ENCODE peak calls at places on chromosomes 1 and 21, in five cellular contexts. R is upper lobe of left lung, L is GM12878, C is K562, U is HepG2. A is an unnamed sample.

GRCh38 chr1:167136191-167136614 is 42.3 kb downstream of the STYXL2 start:
- ATAC-seq in R (no peak), L (no peak), C (no peak), U (no peak), A (no peak)

GRCh38 chr1:172134087-172134731 is 286.3 kb upstream of the C1orf105 start:
- ATAC-seq in R (no peak), L (peak; percentile 95), C (no peak), U (no peak), A (no peak)

GRCh38 chr1:218527737-218528136 is 182.6 kb downstream of the TGFB2 start:
- ATAC-seq in R (no peak), L (no peak), C (no peak), U (no peak), A (no peak)

GRCh38 chr1:22575532-22576147 is 12.4 kb downstream of the EPHA8 start:
- ATAC-seq in R (no peak), L (no peak), C (no peak), U (no peak), A (no peak)

GRCh38 chr1:37448185-37448584 is 26.2 kb upstream of the ZC3H12A start:
- ATAC-seq in R (no peak), L (no peak), C (peak; percentile 49), U (peak; percentile 69), A (no peak)

GRCh38 chr1:157844084-157844830 is 2.6 kb upstream of the CD5L start:
- ATAC-seq in R (no peak), L (no peak), C (no peak), U (no peak), A (no peak)

GRCh38 chr1:98674075-98674781 is 12.7 kb downstream of the SNX7 start:
- ATAC-seq in R (no peak), L (peak; percentile 26), C (no peak), U (no peak), A (no peak)

GRCh38 chr21:30190554-30190953 is 23.9 kb upstream of the CLDN17 start:
- ATAC-seq in R (no peak), L (no peak), C (no peak), U (no peak), A (no peak)

GRCh38 chr1:238895911-238896310 is 490.5 kb upstream of the CHRM3 start:
- ATAC-seq in R (no peak), L (no peak), C (no peak), U (no peak), A (no peak)

GRCh38 chr1:24139846-24140425 is 3.0 kb downstream of the IL22RA1 start:
- ATAC-seq in R (no peak), L (no peak), C (no peak), U (no peak), A (no peak)

GRCh38 chr1:183942933-183943693 is 94.4 kb downstream of the COLGALT2 start:
- ATAC-seq in R (no peak), L (peak; percentile 98), C (peak; percentile 84), U (no peak), A (peak; percentile 51)

GRCh38 chr1:43592051-43592665 is 57.8 kb upstream of the KDM4A start:
- ATAC-seq in R (no peak), L (no peak), C (no peak), U (no peak), A (no peak)

GRCh38 chr21:41641510-41641815 is 125.4 kb downstream of the RIPK4 start:
- ATAC-seq in R (no peak), L (peak; percentile 60), C (no peak), U (no peak), A (no peak)

GRCh38 chr1:150385537-150386445 is 21.8 kb downstream of the RPRD2 start:
- ATAC-seq in R (no peak), L (peak; percentile 79), C (no peak), U (no peak), A (no peak)

GRCh38 chr1:152344463-152344862 is 15.3 kb downstream of the FLG2 start:
- ATAC-seq in R (no peak), L (no peak), C (no peak), U (no peak), A (no peak)

GRCh38 chr1:115793162-115793561 is 24.6 kb upstream of the CASQ2 start:
- ATAC-seq in R (no peak), L (no peak), C (peak; percentile 46), U (peak; percentile 44), A (no peak)

GRCh38 chr1:98044071-98044697 is 123.3 kb upstream of the DPYD start:
- ATAC-seq in R (no peak), L (no peak), C (no peak), U (no peak), A (no peak)

GRCh38 chr1:15730423-15730822 is 5.6 kb upstream of the SLC25A34 start:
- ATAC-seq in R (no peak), L (no peak), C (no peak), U (no peak), A (no peak)

GRCh38 chr1:244010191-244010590 is 40.9 kb upstream of the ZBTB18 start:
- ATAC-seq in R (no peak), L (peak; percentile 36), C (peak; percentile 72), U (peak; percentile 27), A (no peak)

GRCh38 chr1:7456683-7457082 is 314.4 kb upstream of the VAMP3 start:
- ATAC-seq in R (no peak), L (no peak), C (peak; percentile 34), U (no peak), A (no peak)

GRCh38 chr1:150144606-150145005 is 5.1 kb upstream of the PLEKHO1 start:
- ATAC-seq in R (no peak), L (no peak), C (peak; percentile 67), U (no peak), A (no peak)

GRCh38 chr1:12166834-12167492 is at the start of gene TNFRSF1B:
- ATAC-seq in R (peak; percentile 44), L (peak; percentile 72), C (peak; percentile 82), U (peak; percentile 20), A (peak; percentile 77)

GRCh38 chr1:171781167-171781875 is at the start of gene METTL13:
- ATAC-seq in R (peak; percentile 100), L (peak; percentile 99), C (peak; percentile 98), U (peak; percentile 99), A (peak; percentile 100)

GRCh38 chr1:71228236-71228635 is 147.4 kb upstream of the ZRANB2 start:
- ATAC-seq in R (no peak), L (no peak), C (no peak), U (no peak), A (no peak)

GRCh38 chr1:32101233-32101681 is 6.6 kb upstream of the KPNA6 start:
- ATAC-seq in R (no peak), L (no peak), C (peak; percentile 39), U (no peak), A (no peak)

GRCh38 chr1:217617120-217617519 is 13.8 kb downstream of the GPATCH2 start:
- ATAC-seq in R (no peak), L (no peak), C (no peak), U (peak; percentile 31), A (no peak)

GRCh38 chr1:183842817-183843187 is 37.9 kb downstream of the RGL1 start:
- ATAC-seq in R (no peak), L (peak; percentile 58), C (no peak), U (peak; percentile 19), A (no peak)

GRCh38 chr21:39021475-39021832 is 161.8 kb downstream of the PSMG1 start:
- ATAC-seq in R (no peak), L (no peak), C (no peak), U (peak; percentile 37), A (no peak)

GRCh38 chr1:5713101-5713820 is 279.0 kb downstream of the NPHP4 start:
- ATAC-seq in R (no peak), L (no peak), C (no peak), U (no peak), A (no peak)

GRCh38 chr21:42171091-42172053 is 47.6 kb upstream of the ABCG1 start:
- ATAC-seq in R (no peak), L (peak; percentile 31), C (no peak), U (no peak), A (peak; percentile 73)

GRCh38 chr1:199422206-199422605 is 605.3 kb upstream of the NR5A2 start:
- ATAC-seq in R (no peak), L (peak; percentile 26), C (no peak), U (no peak), A (no peak)

DNA sequence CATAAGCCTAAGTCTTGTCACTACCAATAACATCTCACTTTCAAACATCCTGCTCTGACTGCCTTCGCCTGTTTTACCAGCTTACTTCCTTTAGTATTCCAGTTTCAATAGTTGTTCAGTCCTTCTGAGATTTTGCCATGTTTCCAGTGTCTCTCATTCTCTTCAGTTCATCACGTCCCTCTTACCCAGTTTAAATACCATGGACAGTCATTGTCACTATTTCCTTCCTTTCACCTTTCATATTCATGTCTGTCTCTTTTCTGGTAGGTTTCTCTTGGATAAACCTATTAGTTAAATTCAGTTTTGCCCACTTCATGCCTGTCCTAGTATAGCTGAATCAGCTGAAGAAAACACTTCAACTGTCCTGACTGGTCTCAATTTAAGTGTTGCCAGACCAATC is 5.9 kb downstream of the ATF6 start:
- ATAC-seq in R (no peak), L (peak; percentile 23), C (no peak), U (no peak), A (no peak)
- H3K4me1 ChIP-seq in R (peaks cover 60% of the 10 kb centered on the region), L (peaks cover 17% of the 10 kb centered on the region), C (peaks cover 26% of the 10 kb centered on the region), U (peaks cover 17% of the 10 kb centered on the region), A (no peaks in the 10 kb centered on the region)

GRCh38 chr1:203324103-203325003 is 19.0 kb downstream of the BTG2 start:
- ATAC-seq in R (peak; percentile 34), L (peak; percentile 6), C (no peak), U (no peak), A (no peak)

GRCh38 chr1:203323587-203323986 is 18.3 kb downstream of the BTG2 start:
- ATAC-seq in R (no peak), L (no peak), C (no peak), U (no peak), A (no peak)

GRCh38 chr1:203322480-203323179 is 17.3 kb downstream of the BTG2 start:
- ATAC-seq in R (no peak), L (no peak), C (no peak), U (no peak), A (peak; percentile 63)

GRCh38 chr1:203320546-203321272 is 15.4 kb downstream of the BTG2 start:
- ATAC-seq in R (peak; percentile 51), L (peak; percentile 68), C (peak; percentile 73), U (no peak), A (peak; percentile 35)

GRCh38 chr1:203321273-203322052 is 16.1 kb downstream of the BTG2 start:
- ATAC-seq in R (no peak), L (no peak), C (no peak), U (no peak), A (no peak)
- H3K27me3 ChIP-seq in R (no peaks in the 10 kb centered on the region), L (no peaks in the 10 kb centered on the region), C (no peaks in the 10 kb centered on the region), U (peaks cover 24% of the 10 kb centered on the region), A (no peaks in the 10 kb centered on the region)

GRCh38 chr1:212035123-212035834 is at the start of the genes DTL and INTS7:
- ATAC-seq in R (peak; percentile 98), L (peak; percentile 77), C (peak; percentile 86), U (peak; percentile 94), A (peak; percentile 97)
- TF ChIP-seq EP300 in R (no peak), L (no peak), C (no peak), U (no peak), A (no peak)

DNA sequence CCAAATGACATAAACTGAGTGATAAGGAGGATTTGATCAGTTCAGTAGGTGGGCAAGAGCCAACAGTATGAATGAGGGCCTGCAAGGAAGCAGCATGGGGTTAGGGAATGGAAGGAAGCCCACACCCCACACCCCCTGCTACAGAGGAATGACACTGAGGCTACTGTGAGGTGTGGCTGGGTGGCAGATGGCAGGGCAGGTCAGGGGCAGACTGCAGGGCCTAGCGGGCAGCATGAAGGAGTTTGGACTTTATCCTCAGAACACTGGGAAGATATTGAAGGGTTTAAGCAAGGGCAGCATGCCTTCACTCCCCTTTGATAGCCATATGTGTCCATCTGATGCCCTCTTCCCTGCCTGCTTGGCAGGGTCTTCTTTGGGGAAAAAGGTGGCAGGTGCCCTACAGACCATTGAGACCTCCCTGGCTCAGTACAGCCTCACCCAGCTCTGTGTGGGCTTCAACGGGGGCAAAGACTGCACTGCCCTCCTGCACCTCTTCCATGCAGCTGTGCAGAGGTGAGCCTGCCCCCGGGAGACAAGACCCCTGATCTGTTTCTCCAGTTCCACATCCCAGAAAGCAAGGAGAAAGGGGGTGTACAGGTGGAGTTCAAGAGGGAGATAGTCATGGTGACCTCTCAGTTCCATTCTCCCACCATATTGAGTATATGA is 4.1 kb upstream of the LENEP start:
- ATAC-seq in R (no peak), L (no peak), C (no peak), U (no peak), A (no peak)
- H3K4me1 ChIP-seq in R (peaks cover 12% of the 10 kb centered on the region), L (no peaks in the 10 kb centered on the region), C (peaks cover 20% of the 10 kb centered on the region), U (peaks cover 33% of the 10 kb centered on the region), A (no peaks in the 10 kb centered on the region)

A was measured in gastroesophageal sphincter.